ENCODE peak calls at places on chromosomes 3 and 15, in six cellular contexts. O is stimulated activated CD8-positive, alpha-beta memory T cell treated with anti-CD3 and anti-CD28 coated beads, Interleukin-15, amount 100 ng/mL, for 1 hour; I is tibial artery; C is neural crest cell; A is T-helper 22 cell; X is myocyte. H is an unnamed sample.

GRCh38 chr15:57566840-57567239 is 24.9 kb upstream of the MYZAP start:
- DNase-seq in O (no peak), I (no peak), C (no peak), A (no peak), X (peak), H (no peak)

GRCh38 chr3:42892169-42892568 is 13.8 kb upstream of the ZNF662 start:
- DNase-seq in O (no peak), I (no peak), C (no peak), A (no peak), X (no peak), H (no peak)

GRCh38 chr15:68209735-68210408 is 4.7 kb upstream of the CALML4 start:
- DNase-seq in O (no peak), I (peak), C (no peak), A (no peak), X (no peak), H (no peak)

GRCh38 chr15:90075420-90076289 is 26.6 kb downstream of the IDH2 start:
- DNase-seq in O (no peak), I (no peak), C (no peak), A (no peak), X (peak), H (no peak)

GRCh38 chr15:75307778-75308390 is 25.2 kb downstream of the GOLGA6D start:
- DNase-seq in O (no peak), I (no peak), C (peak), A (no peak), X (peak), H (no peak)

GRCh38 chr3:66142079-66142478 is 78.7 kb upstream of the SLC25A26 start:
- DNase-seq in O (no peak), I (no peak), C (no peak), A (no peak), X (no peak), H (no peak)

GRCh38 chr15:100125627-100126231 is 216.0 kb downstream of the ADAMTS17 start:
- DNase-seq in O (no peak), I (peak), C (no peak), A (no peak), X (no peak), H (no peak)

GRCh38 chr3:89762360-89762759 is 654.9 kb downstream of the EPHA3 start:
- DNase-seq in O (no peak), I (no peak), C (no peak), A (no peak), X (no peak), H (no peak)

GRCh38 chr3:152293607-152294006 is 24.9 kb downstream of the MBNL1 start:
- DNase-seq in O (no peak), I (no peak), C (no peak), A (no peak), X (no peak), H (no peak)

GRCh38 chr15:67146875-67147381 is 81.5 kb downstream of the SMAD3 start:
- DNase-seq in O (no peak), I (no peak), C (no peak), A (no peak), X (peak), H (no peak)

GRCh38 chr3:121072128-121072527 is 164.1 kb downstream of the STXBP5L start:
- DNase-seq in O (no peak), I (no peak), C (no peak), A (no peak), X (peak), H (no peak)

GRCh38 chr15:94174399-94174802 is 57.0 kb upstream of the MCTP2 start:
- DNase-seq in O (no peak), I (no peak), C (no peak), A (no peak), X (no peak), H (no peak)

GRCh38 chr3:193744048-193744821 is 151.2 kb downstream of the OPA1 start:
- DNase-seq in O (no peak), I (no peak), C (no peak), A (no peak), X (no peak), H (no peak)

GRCh38 chr15:32802296-32802936 is 84.6 kb downstream of the GREM1 start:
- DNase-seq in O (no peak), I (no peak), C (no peak), A (no peak), X (peak), H (no peak)

GRCh38 chr3:146382386-146382785 is 87.0 kb downstream of the PLSCR2 start:
- DNase-seq in O (no peak), I (no peak), C (no peak), A (no peak), X (peak), H (no peak)

GRCh38 chr15:101651753-101652097 is 456 bp downstream of the TM2D3 start:
- DNase-seq in O (no peak), I (peak), C (no peak), A (no peak), X (no peak), H (no peak)

GRCh38 chr15:83561661-83562060 is 92.3 kb upstream of the ADAMTSL3 start:
- DNase-seq in O (no peak), I (no peak), C (no peak), A (no peak), X (no peak), H (no peak)

GRCh38 chr15:71291247-71291646 is 176.0 kb downstream of the THSD4 start:
- DNase-seq in O (no peak), I (no peak), C (no peak), A (no peak), X (no peak), H (no peak)

GRCh38 chr15:64455951-64456350 is 4.4 kb upstream of the ZNF609 start:
- DNase-seq in O (no peak), I (peak), C (no peak), A (no peak), X (no peak), H (no peak)

GRCh38 chr3:123789760-123790159 is 94.4 kb downstream of the MYLK start:
- DNase-seq in O (no peak), I (no peak), C (no peak), A (no peak), X (no peak), H (no peak)

GRCh38 chr3:95738045-95738444 is 1076.3 kb upstream of the EPHA6 start:
- DNase-seq in O (no peak), I (no peak), C (no peak), A (no peak), X (no peak), H (no peak)

GRCh38 chr15:33132722-33133345 is 61.7 kb downstream of the FMN1 start:
- DNase-seq in O (no peak), I (no peak), C (peak), A (no peak), X (peak), H (no peak)

GRCh38 chr3:156216852-156217251 is 96.5 kb downstream of the KCNAB1 start:
- DNase-seq in O (no peak), I (no peak), C (no peak), A (no peak), X (no peak), H (no peak)

GRCh38 chr3:126394179-126394976 is at the start of gene CFAP100:
- DNase-seq in O (no peak), I (peak), C (peak), A (no peak), X (no peak), H (no peak)

GRCh38 chr3:72520690-72521308 is 327.4 kb downstream of the SHQ1 start:
- DNase-seq in O (no peak), I (no peak), C (no peak), A (no peak), X (no peak), H (no peak)

GRCh38 chr3:189446959-189447560 is 184.1 kb upstream of the TP63 start:
- DNase-seq in O (no peak), I (no peak), C (no peak), A (no peak), X (no peak), H (no peak)

GRCh38 chr15:57377478-57377847 is 1.2 kb downstream of the CGNL1 start:
- DNase-seq in O (no peak), I (no peak), C (no peak), A (no peak), X (no peak), H (no peak)

GRCh38 chr15:101448336-101448735 is 41.2 kb downstream of the PCSK6 start:
- DNase-seq in O (no peak), I (no peak), C (no peak), A (no peak), X (no peak), H (no peak)

GRCh38 chr15:42494998-42495360 is 455 bp upstream of the SNAP23 start:
- DNase-seq in O (no peak), I (peak), C (no peak), A (peak), X (peak), H (no peak)

GRCh38 chr15:99105516-99106341 is 849 bp downstream of the SYNM start:
- DNase-seq in O (no peak), I (peak), C (peak), A (no peak), X (peak), H (no peak)

GRCh38 chr15:81288040-81288439 is 35.9 kb downstream of the STARD5 start:
- DNase-seq in O (no peak), I (no peak), C (no peak), A (no peak), X (no peak), H (no peak)

GRCh38 chr15:73844356-73844755 is 29.0 kb upstream of the TBC1D21 start:
- DNase-seq in O (no peak), I (no peak), C (no peak), A (no peak), X (no peak), H (no peak)

GRCh38 chr3:55662683-55663082 is 175.6 kb upstream of the WNT5A start:
- DNase-seq in O (no peak), I (no peak), C (no peak), A (no peak), X (no peak), H (no peak)

GRCh38 chr3:110814170-110815007 is 257.2 kb upstream of the NECTIN3 start:
- DNase-seq in O (no peak), I (no peak), C (peak), A (no peak), X (peak), H (peak)

GRCh38 chr3:174168538-174169254 is 690.4 kb upstream of the NAALADL2 start:
- DNase-seq in O (no peak), I (no peak), C (no peak), A (no peak), X (no peak), H (no peak)

GRCh38 chr3:45132568-45133211 is 13.5 kb downstream of the CDCP1 start:
- DNase-seq in O (no peak), I (no peak), C (no peak), A (no peak), X (peak), H (no peak)

GRCh38 chr3:147191795-147192385 is 214.5 kb downstream of the ZIC4 start:
- DNase-seq in O (no peak), I (no peak), C (peak), A (no peak), X (peak), H (no peak)

GRCh38 chr3:13110678-13111116 is 37.5 kb upstream of the IQSEC1 start:
- DNase-seq in O (no peak), I (no peak), C (no peak), A (no peak), X (peak), H (no peak)

GRCh38 chr3:101803152-101803782 is 24.3 kb downstream of the NXPE3 start:
- DNase-seq in O (peak), I (no peak), C (peak), A (peak), X (peak), H (no peak)